ENCODE peak calls at places on chromosomes 5 and 9, in six cellular contexts. Z is WTC11; Q is thyroid gland; G is CD8-positive, alpha-beta memory T cell; H is activated CD8-positive, alpha-beta memory T cell treated with anti-CD3 and anti-CD28 coated beads, Interleukin-2, amount 50 U/mL, for 4 hours; D is central memory CD4-positive, alpha-beta T cell. P is an unnamed sample.

GRCh38 chr5:138853132-138853531 is 22.0 kb downstream of the LRRTM2 start:
- DNase-seq in G (no peak), Z (no peak), H (no peak), D (no peak), Q (no peak), P (no peak)

GRCh38 chr9:137028281-137029057 is 432 bp upstream of the ABCA2 start:
- DNase-seq in Q (peak; percentile 73), D (peak; percentile 64), G (peak; percentile 65), Z (peak; percentile 62), H (peak; percentile 67), P (no peak)

GRCh38 chr5:39249560-39250274 is 30.4 kb upstream of the FYB1 start:
- DNase-seq in D (no peak), Z (no peak), G (no peak), Q (no peak), H (no peak), P (no peak)

GRCh38 chr9:91495450-91495849 is 71.8 kb upstream of the NFIL3 start:
- DNase-seq in Z (no peak), D (no peak), G (no peak), Q (no peak), H (no peak), P (no peak)

GRCh38 chr9:128414461-128414860 is 6.2 kb upstream of the CERCAM start:
- DNase-seq in G (no peak), Q (no peak), D (no peak), H (no peak), Z (no peak), P (peak; percentile 50)

GRCh38 chr5:143129203-143129602 is 274.3 kb downstream of the NR3C1 start:
- DNase-seq in D (no peak), G (no peak), Z (no peak), Q (no peak), H (no peak), P (no peak)

GRCh38 chr9:7234144-7234543 is 476.4 kb downstream of the KDM4C start:
- DNase-seq in H (no peak), Z (peak; percentile 85), Q (peak; percentile 33), G (no peak), D (no peak), P (peak; percentile 52)

GRCh38 chr5:5738797-5739489 is 316.5 kb downstream of the ICE1 start:
- DNase-seq in H (no peak), Q (no peak), G (no peak), Z (no peak), D (no peak), P (no peak)

GRCh38 chr9:137280478-137281344 is 3.2 kb downstream of the TOR4A start:
- DNase-seq in G (no peak), Z (peak; percentile 66), Q (no peak), H (no peak), D (no peak), P (no peak)

GRCh38 chr5:36720688-36721087 is 114.3 kb downstream of the SLC1A3 start:
- DNase-seq in D (no peak), H (no peak), Q (no peak), G (no peak), Z (no peak), P (no peak)

GRCh38 chr5:10279328-10279727 is 28.4 kb downstream of the CMBL start:
- DNase-seq in D (no peak), H (no peak), Q (no peak), G (no peak), Z (no peak), P (no peak)

GRCh38 chr9:133056533-133056932 is 5.2 kb upstream of the CEL start:
- DNase-seq in Q (no peak), D (no peak), Z (no peak), G (no peak), H (no peak), P (no peak)

GRCh38 chr5:157469073-157469472 is 9.1 kb downstream of the NIPAL4 start:
- DNase-seq in Z (no peak), D (no peak), G (no peak), Q (no peak), H (no peak), P (no peak)

GRCh38 chr9:121863931-121864330 is 212.5 kb downstream of the DAB2IP start:
- DNase-seq in Z (no peak), Q (no peak), H (no peak), G (no peak), D (no peak), P (no peak)

GRCh38 chr9:123225374-123225813 is 43.0 kb downstream of the STRBP start:
- DNase-seq in D (peak; percentile 49), G (peak; percentile 38), H (peak; percentile 55), Q (peak; percentile 12), Z (peak; percentile 47), P (peak; percentile 29)

GRCh38 chr9:131097948-131098278 is 1.6 kb downstream of the AIF1L start:
- DNase-seq in D (no peak), H (no peak), Q (peak; percentile 60), G (no peak), Z (no peak), P (no peak)

GRCh38 chr5:61304611-61305369 is 27.3 kb upstream of the ZSWIM6 start:
- DNase-seq in H (no peak), G (no peak), D (peak; percentile 48), Z (no peak), Q (no peak), P (peak; percentile 54)

GRCh38 chr9:130172161-130172857 is at the start of gene NCS1:
- DNase-seq in Q (peak; percentile 87), H (peak; percentile 70), Z (peak; percentile 60), G (peak; percentile 9), D (no peak), P (no peak)

GRCh38 chr5:172881691-172882370 is 47.8 kb downstream of the ERGIC1 start:
- DNase-seq in H (no peak), Q (no peak), Z (no peak), G (no peak), D (no peak), P (no peak)

GRCh38 chr5:55997742-55998351 is 3.1 kb upstream of the IL6ST start:
- DNase-seq in Q (no peak), Z (no peak), D (no peak), G (no peak), H (no peak), P (no peak)

GRCh38 chr5:146620031-146620662 is 104.2 kb upstream of the GPR151 start:
- DNase-seq in H (no peak), Z (no peak), Q (no peak), D (no peak), G (no peak), P (no peak)

GRCh38 chr9:121551985-121552753 is 52.5 kb upstream of the GGTA1 start:
- DNase-seq in Q (no peak), Z (no peak), G (no peak), H (no peak), D (no peak), P (no peak)

GRCh38 chr9:137030528-137030927 is 1.4 kb downstream of the FUT7 start:
- DNase-seq in Q (peak; percentile 25), G (peak; percentile 57), Z (no peak), D (no peak), H (peak; percentile 35), P (no peak)